ENCODE peak calls at places on chromosomes 6 and 20, in eight cellular contexts. I is activated T-cell treated with anti-CD3 and anti-CD28 coated beads for 48 hours, T is SIG-M5, X is left cardiac atrium, A is RWPE1, J is breast epithelium, B is ascending aorta, N is upper lobe of left lung. Z is an unnamed sample.

GRCh38 chr6:157911786-157912185 is 69.9 kb upstream of the SYNJ2 start:
- DNase-seq in I (no peak), T (no peak), X (no peak), A (no peak), J (no peak), B (no peak), N (no peak), Z (no peak)

GRCh38 chr20:49916146-49917002 is 1.0 kb upstream of the SPATA2 start:
- DNase-seq in I (no peak), T (no peak), X (no peak), A (peak; percentile 88), J (no peak), B (no peak), N (no peak), Z (peak; percentile 16)

GRCh38 chr6:42877695-42878094 is 1.7 kb upstream of the RPL7L1 start:
- DNase-seq in I (no peak), T (no peak), X (no peak), A (no peak), J (no peak), B (no peak), N (no peak), Z (no peak)

GRCh38 chr20:63939061-63939935 is 16.9 kb downstream of the UCKL1 start:
- DNase-seq in I (no peak), T (no peak), X (peak; percentile 22), A (no peak), J (no peak), B (no peak), N (no peak), Z (no peak)

GRCh38 chr6:4776493-4776966 is 326 bp downstream of the CDYL start:
- DNase-seq in I (peak; percentile 19), T (no peak), X (peak; percentile 66), A (no peak), J (no peak), B (no peak), N (peak; percentile 41), Z (no peak)

GRCh38 chr20:32980990-32981389 is 23.2 kb downstream of the SUN5 start:
- DNase-seq in I (no peak), T (no peak), X (no peak), A (no peak), J (no peak), B (no peak), N (no peak), Z (no peak)

GRCh38 chr6:150499882-150500312 is 99.8 kb upstream of the PLEKHG1 start:
- DNase-seq in I (no peak), T (no peak), X (no peak), A (no peak), J (no peak), B (no peak), N (no peak), Z (no peak)

GRCh38 chr20:2986466-2986865 is 57.0 kb upstream of the GNRH2 start:
- DNase-seq in I (peak; percentile 64), T (peak; percentile 14), X (no peak), A (no peak), J (no peak), B (no peak), N (peak; percentile 36), Z (no peak)

GRCh38 chr6:15363523-15364400 is 117.9 kb downstream of the JARID2 start:
- DNase-seq in I (no peak), T (no peak), X (no peak), A (no peak), J (no peak), B (no peak), N (no peak), Z (no peak)

GRCh38 chr20:7980332-7981046 is 39.1 kb downstream of the TMX4 start:
- DNase-seq in I (no peak), T (no peak), X (no peak), A (peak; percentile 53), J (no peak), B (no peak), N (no peak), Z (no peak)

GRCh38 chr20:38369387-38369786 is 23.1 kb downstream of the LBP start:
- DNase-seq in I (no peak), T (peak; percentile 19), X (no peak), A (peak; percentile 43), J (no peak), B (no peak), N (no peak), Z (no peak)

GRCh38 chr6:13027200-13027599 is 301.1 kb downstream of the TBC1D7 start:
- DNase-seq in I (no peak), T (no peak), X (no peak), A (no peak), J (no peak), B (no peak), N (no peak), Z (no peak)

GRCh38 chr6:84078335-84078734 is 44.8 kb downstream of the MRAP2 start:
- DNase-seq in I (no peak), T (no peak), X (no peak), A (no peak), J (no peak), B (no peak), N (no peak), Z (no peak)

GRCh38 chr6:166046232-166046631 is 121.4 kb downstream of the TBXT start:
- DNase-seq in I (no peak), T (no peak), X (no peak), A (peak; percentile 56), J (no peak), B (no peak), N (no peak), Z (no peak)

GRCh38 chr6:159762681-159763293 is 942 bp downstream of the ACAT2 start:
- DNase-seq in I (no peak), T (no peak), X (peak; percentile 32), A (peak; percentile 14), J (no peak), B (no peak), N (peak; percentile 61), Z (no peak)

GRCh38 chr6:15259766-15260098 is 13.9 kb downstream of the JARID2 start:
- DNase-seq in I (no peak), T (no peak), X (no peak), A (no peak), J (no peak), B (no peak), N (no peak), Z (no peak)

GRCh38 chr6:53447869-53448268 is 97.0 kb downstream of the GCLC start:
- DNase-seq in I (no peak), T (no peak), X (no peak), A (no peak), J (no peak), B (no peak), N (no peak), Z (no peak)

GRCh38 chr20:63178889-63179751 is 36.8 kb downstream of the YTHDF1 start:
- DNase-seq in I (peak; percentile 58), T (no peak), X (peak; percentile 39), A (peak; percentile 65), J (no peak), B (no peak), N (no peak), Z (peak; percentile 49)